ENCODE peak calls at places on chromosomes 5 and 9, in seven cellular contexts. One of them, this sample, is unnamed.

GRCh38 chr9:22169243-22169642 is 160.1 kb upstream of the CDKN2B start:
- DNase-seq in IMR-90: peak; percentile 79
- DNase-seq in neuronal stem cell: no peak
- DNase-seq in mesenchymal stem cell: peak; percentile 68
- DNase-seq in H9: no peak
- DNase-seq in H1: no peak
- DNase-seq in trophoblast cell: peak; percentile 18
- DNase-seq in this sample: no peak

GRCh38 chr5:77235881-77236560 is 25.5 kb downstream of the PDE8B start:
- DNase-seq in IMR-90: no peak
- DNase-seq in neuronal stem cell: no peak
- DNase-seq in mesenchymal stem cell: no peak
- DNase-seq in H9: no peak
- DNase-seq in H1: no peak
- DNase-seq in trophoblast cell: no peak
- DNase-seq in this sample: peak; percentile 72

GRCh38 chr5:36694351-36694750 is 87.9 kb downstream of the SLC1A3 start:
- DNase-seq in IMR-90: peak; percentile 8
- DNase-seq in neuronal stem cell: no peak
- DNase-seq in mesenchymal stem cell: no peak
- DNase-seq in H9: no peak
- DNase-seq in H1: no peak
- DNase-seq in trophoblast cell: no peak
- DNase-seq in this sample: no peak

GRCh38 chr9:69649566-69650260 is 22.5 kb downstream of the APBA1 start:
- DNase-seq in IMR-90: peak; percentile 83
- DNase-seq in neuronal stem cell: no peak
- DNase-seq in mesenchymal stem cell: peak; percentile 52
- DNase-seq in H9: no peak
- DNase-seq in H1: no peak
- DNase-seq in trophoblast cell: no peak
- DNase-seq in this sample: no peak

GRCh38 chr5:40437452-40437861 is 242.3 kb upstream of the PTGER4 start:
- DNase-seq in IMR-90: peak; percentile 87
- DNase-seq in neuronal stem cell: no peak
- DNase-seq in mesenchymal stem cell: peak; percentile 74
- DNase-seq in H9: no peak
- DNase-seq in H1: no peak
- DNase-seq in trophoblast cell: peak; percentile 81
- DNase-seq in this sample: peak; percentile 6

GRCh38 chr5:92403308-92403707 is 1020.2 kb upstream of the ARRDC3 start:
- DNase-seq in IMR-90: no peak
- DNase-seq in neuronal stem cell: no peak
- DNase-seq in mesenchymal stem cell: no peak
- DNase-seq in H9: no peak
- DNase-seq in H1: no peak
- DNase-seq in trophoblast cell: no peak
- DNase-seq in this sample: no peak

GRCh38 chr5:102638912-102639652 is 116.0 kb upstream of the PAM start:
- DNase-seq in IMR-90: no peak
- DNase-seq in neuronal stem cell: no peak
- DNase-seq in mesenchymal stem cell: no peak
- DNase-seq in H9: no peak
- DNase-seq in H1: no peak
- DNase-seq in trophoblast cell: no peak
- DNase-seq in this sample: no peak

GRCh38 chr9:99471033-99471432 is 249.0 kb downstream of the SEC61B start:
- DNase-seq in IMR-90: no peak
- DNase-seq in neuronal stem cell: no peak
- DNase-seq in mesenchymal stem cell: no peak
- DNase-seq in H9: no peak
- DNase-seq in H1: no peak
- DNase-seq in trophoblast cell: no peak
- DNase-seq in this sample: no peak

GRCh38 chr5:58871648-58872242 is 288.9 kb downstream of the RAB3C start:
- DNase-seq in IMR-90: peak; percentile 36
- DNase-seq in neuronal stem cell: peak; percentile 24
- DNase-seq in mesenchymal stem cell: peak; percentile 49
- DNase-seq in H9: no peak
- DNase-seq in H1: no peak
- DNase-seq in trophoblast cell: peak; percentile 76
- DNase-seq in this sample: peak; percentile 33

GRCh38 chr5:141547488-141547887 is 58.6 kb downstream of the PCDHGC5 start:
- DNase-seq in IMR-90: peak; percentile 61
- DNase-seq in neuronal stem cell: no peak
- DNase-seq in mesenchymal stem cell: peak; percentile 50
- DNase-seq in H9: no peak
- DNase-seq in H1: no peak
- DNase-seq in trophoblast cell: no peak
- DNase-seq in this sample: peak; percentile 22

GRCh38 chr9:121599186-121599871 is 52.1 kb upstream of the DAB2IP start:
- DNase-seq in IMR-90: peak; percentile 26
- DNase-seq in neuronal stem cell: peak; percentile 84
- DNase-seq in mesenchymal stem cell: peak; percentile 57
- DNase-seq in H9: peak; percentile 94
- DNase-seq in H1: peak; percentile 90
- DNase-seq in trophoblast cell: peak; percentile 88
- DNase-seq in this sample: peak; percentile 93

GRCh38 chr9:76759726-76760125 is 4.5 kb upstream of the PCA3 start:
- DNase-seq in IMR-90: no peak
- DNase-seq in neuronal stem cell: no peak
- DNase-seq in mesenchymal stem cell: no peak
- DNase-seq in H9: no peak
- DNase-seq in H1: no peak
- DNase-seq in trophoblast cell: no peak
- DNase-seq in this sample: no peak

GRCh38 chr5:50440651-50441478 is at the start of gene EMB:
- DNase-seq in IMR-90: no peak
- DNase-seq in neuronal stem cell: peak; percentile 57
- DNase-seq in mesenchymal stem cell: peak; percentile 29
- DNase-seq in H9: peak; percentile 92
- DNase-seq in H1: peak; percentile 84
- DNase-seq in trophoblast cell: peak; percentile 43
- DNase-seq in this sample: peak; percentile 94

GRCh38 chr5:89735108-89735507 is 674.4 kb downstream of the CETN3 start:
- DNase-seq in IMR-90: no peak
- DNase-seq in neuronal stem cell: no peak
- DNase-seq in mesenchymal stem cell: no peak
- DNase-seq in H9: no peak
- DNase-seq in H1: no peak
- DNase-seq in trophoblast cell: peak; percentile 18
- DNase-seq in this sample: peak; percentile 42

GRCh38 chr5:151086905-151087360 is 6.1 kb upstream of the TNIP1 start:
- DNase-seq in IMR-90: peak; percentile 43
- DNase-seq in neuronal stem cell: no peak
- DNase-seq in mesenchymal stem cell: peak; percentile 61
- DNase-seq in H9: no peak
- DNase-seq in H1: no peak
- DNase-seq in trophoblast cell: no peak
- DNase-seq in this sample: no peak

DNA sequence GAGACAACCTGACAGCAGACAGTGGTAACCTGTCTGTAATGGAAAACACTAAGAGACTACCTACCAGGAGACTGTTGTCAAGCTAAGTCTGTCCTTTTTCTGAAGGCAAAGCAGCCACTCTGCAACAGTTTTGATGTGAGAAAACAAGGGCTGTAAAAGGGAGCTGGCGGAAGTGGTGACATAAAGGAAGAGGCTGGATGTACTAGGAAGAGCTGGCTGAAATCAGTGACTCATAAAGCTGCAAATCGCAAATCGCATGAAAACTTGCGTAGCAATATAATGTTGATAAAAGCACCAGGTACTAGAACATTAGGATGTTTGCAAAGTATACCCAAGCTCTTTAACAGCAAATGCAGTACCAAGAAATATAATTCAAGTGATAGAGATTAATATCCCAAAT is 1.4 kb downstream of the NSUN2 start:
- DNase-seq in IMR-90: no peak
- DNase-seq in neuronal stem cell: no peak
- DNase-seq in mesenchymal stem cell: peak; percentile 12
- DNase-seq in H9: no peak
- DNase-seq in H1: no peak
- DNase-seq in trophoblast cell: no peak
- DNase-seq in this sample: no peak
- H3K4me2 ChIP-seq in IMR-90: peak overlapping the region; percentile 33
- H3K4me2 ChIP-seq in neuronal stem cell: no peak overlapping the region
- H3K4me2 ChIP-seq in mesenchymal stem cell: no peak overlapping the region
- H3K4me2 ChIP-seq in H9: peak overlapping the region; percentile 96
- H3K4me2 ChIP-seq in H1: peak overlapping the region; percentile 77
- H3K4me2 ChIP-seq in trophoblast cell: peak overlapping the region; percentile 99
- H3K4me2 ChIP-seq in this sample: peak overlapping the region; percentile 48

DNA sequence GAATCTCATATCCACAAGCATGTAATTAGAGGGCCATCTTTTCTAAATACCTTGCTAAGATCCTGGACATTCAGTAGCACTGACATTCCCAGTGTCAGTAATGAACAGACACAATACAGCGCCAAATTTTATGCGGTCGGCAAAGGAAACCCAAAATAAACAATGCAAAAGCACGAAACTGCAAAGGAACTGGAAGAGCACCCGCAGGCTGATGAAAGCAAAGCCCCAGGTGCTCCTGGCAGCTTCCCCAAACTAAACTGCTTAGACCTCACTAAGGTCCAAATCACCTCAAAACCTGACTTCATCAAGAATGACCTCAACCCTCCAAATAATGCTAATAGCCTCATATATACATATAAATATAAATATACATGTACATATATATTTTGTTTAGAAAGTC is 102.0 kb downstream of the GPR21 start:
- DNase-seq in IMR-90: no peak
- DNase-seq in neuronal stem cell: no peak
- DNase-seq in mesenchymal stem cell: no peak
- DNase-seq in H9: no peak
- DNase-seq in H1: no peak
- DNase-seq in trophoblast cell: no peak
- DNase-seq in this sample: no peak
- H3K79me1 ChIP-seq in IMR-90: no peaks in the 10 kb centered on the region
- H3K79me1 ChIP-seq in neuronal stem cell: no peaks in the 10 kb centered on the region
- H3K79me1 ChIP-seq in mesenchymal stem cell: no peaks in the 10 kb centered on the region
- H3K79me1 ChIP-seq in H9: no peaks in the 10 kb centered on the region
- H3K79me1 ChIP-seq in H1: peaks cover 2% of the 10 kb centered on the region
- H3K79me1 ChIP-seq in trophoblast cell: no peaks in the 10 kb centered on the region
- H3K79me1 ChIP-seq in this sample: no peaks in the 10 kb centered on the region

GRCh38 chr5:14263700-14264099 is 120.6 kb downstream of the TRIO start:
- DNase-seq in IMR-90: no peak
- DNase-seq in neuronal stem cell: no peak
- DNase-seq in mesenchymal stem cell: no peak
- DNase-seq in H9: no peak
- DNase-seq in H1: no peak
- DNase-seq in trophoblast cell: no peak
- DNase-seq in this sample: no peak
- H3K4me2 ChIP-seq in IMR-90: peak overlapping the region; percentile 58
- H3K4me2 ChIP-seq in neuronal stem cell: no peak overlapping the region
- H3K4me2 ChIP-seq in mesenchymal stem cell: no peak overlapping the region
- H3K4me2 ChIP-seq in H9: no peak overlapping the region
- H3K4me2 ChIP-seq in H1: no peak overlapping the region
- H3K4me2 ChIP-seq in trophoblast cell: no peak overlapping the region
- H3K4me2 ChIP-seq in this sample: no peak overlapping the region

GRCh38 chr5:30846171-30846570 is 347.3 kb upstream of the CDH6 start:
- DNase-seq in IMR-90: no peak
- DNase-seq in neuronal stem cell: no peak
- DNase-seq in mesenchymal stem cell: no peak
- DNase-seq in H9: no peak
- DNase-seq in H1: no peak
- DNase-seq in trophoblast cell: no peak
- DNase-seq in this sample: peak; percentile 33
- H3K79me1 ChIP-seq in IMR-90: no peaks in the 10 kb centered on the region
- H3K79me1 ChIP-seq in neuronal stem cell: no peaks in the 10 kb centered on the region
- H3K79me1 ChIP-seq in mesenchymal stem cell: peaks cover 3% of the 10 kb centered on the region
- H3K79me1 ChIP-seq in H9: no peaks in the 10 kb centered on the region
- H3K79me1 ChIP-seq in H1: no peaks in the 10 kb centered on the region
- H3K79me1 ChIP-seq in trophoblast cell: no peaks in the 10 kb centered on the region
- H3K79me1 ChIP-seq in this sample: no peaks in the 10 kb centered on the region

GRCh38 chr5:109866051-109866450 is 176.3 kb downstream of the MAN2A1 start:
- DNase-seq in IMR-90: peak; percentile 79
- DNase-seq in neuronal stem cell: no peak
- DNase-seq in mesenchymal stem cell: peak; percentile 89
- DNase-seq in H9: no peak
- DNase-seq in H1: no peak
- DNase-seq in trophoblast cell: peak; percentile 82
- DNase-seq in this sample: no peak
- H3K4me2 ChIP-seq in IMR-90: peak overlapping the region; percentile 11
- H3K4me2 ChIP-seq in neuronal stem cell: no peak overlapping the region
- H3K4me2 ChIP-seq in mesenchymal stem cell: no peak overlapping the region
- H3K4me2 ChIP-seq in H9: no peak overlapping the region
- H3K4me2 ChIP-seq in H1: no peak overlapping the region
- H3K4me2 ChIP-seq in trophoblast cell: no peak overlapping the region
- H3K4me2 ChIP-seq in this sample: no peak overlapping the region

DNA sequence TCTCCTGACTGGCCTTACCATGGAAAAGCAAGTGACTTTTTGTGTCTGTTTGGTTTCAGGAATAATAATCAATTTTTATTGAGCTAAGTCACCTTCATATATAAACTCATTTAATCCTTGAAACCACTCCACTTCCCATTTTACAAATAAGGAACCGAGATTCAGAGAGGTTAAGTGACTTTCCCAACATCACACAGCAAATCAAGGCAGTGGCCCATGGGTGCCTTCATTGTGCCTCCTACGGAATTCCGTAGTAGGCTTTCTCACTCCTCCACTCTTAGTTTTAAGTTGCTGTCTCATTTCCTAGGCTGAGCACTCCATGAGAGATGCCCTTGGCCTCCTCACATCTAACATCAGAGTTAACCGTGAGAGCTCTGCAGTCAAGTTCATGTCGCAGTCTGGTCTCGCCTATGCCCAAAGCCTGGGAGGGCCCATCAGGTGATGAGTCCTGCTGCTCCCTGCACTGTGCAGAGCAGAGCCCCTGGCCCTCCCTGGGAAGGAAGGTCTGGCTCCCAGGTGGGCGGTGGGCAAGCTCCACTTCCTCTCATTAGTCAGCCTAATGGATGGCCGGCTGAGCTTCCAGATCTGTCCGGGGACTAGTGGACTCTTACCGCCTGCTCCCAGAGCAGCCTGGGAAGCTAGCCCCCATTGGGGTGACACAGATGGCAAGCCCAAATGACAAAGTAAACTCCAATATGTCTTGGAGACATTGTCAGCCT is 123.3 kb downstream of the MVB12B start:
- DNase-seq in IMR-90: no peak
- DNase-seq in neuronal stem cell: no peak
- DNase-seq in mesenchymal stem cell: no peak
- DNase-seq in H9: no peak
- DNase-seq in H1: no peak
- DNase-seq in trophoblast cell: no peak
- DNase-seq in this sample: no peak
- H3K79me1 ChIP-seq in IMR-90: no peaks in the 10 kb centered on the region
- H3K79me1 ChIP-seq in neuronal stem cell: no peaks in the 10 kb centered on the region
- H3K79me1 ChIP-seq in mesenchymal stem cell: no peaks in the 10 kb centered on the region
- H3K79me1 ChIP-seq in H9: no peaks in the 10 kb centered on the region
- H3K79me1 ChIP-seq in H1: no peaks in the 10 kb centered on the region
- H3K79me1 ChIP-seq in trophoblast cell: no peaks in the 10 kb centered on the region
- H3K79me1 ChIP-seq in this sample: no peaks in the 10 kb centered on the region